ENCODE peak calls at places on chromosomes 3 and 15, in nine cellular contexts. B is IMR-90; M is retinal pigment epithelial cell; R is mammary epithelial cell; J is choroid plexus epithelial cell; O is RWPE2; G is CD8-positive, alpha-beta T cell; X is A549; U is transverse colon. A is an unnamed sample.

GRCh38 chr3:45496550-45496949 is 98.0 kb upstream of the LIMD1 start:
- DNase-seq in U (no peak), B (no peak), M (no peak), J (peak; percentile 71), X (no peak), O (no peak), R (no peak), G (no peak), A (no peak)

GRCh38 chr3:194111336-194111735 is 24.6 kb upstream of the HES1 start:
- DNase-seq in U (no peak), O (no peak), G (no peak), R (no peak), J (no peak), M (no peak), B (no peak), X (no peak), A (no peak)

GRCh38 chr15:29671308-29671981 is 150.8 kb downstream of the TJP1 start:
- DNase-seq in R (no peak), G (no peak), B (peak; percentile 36), X (peak; percentile 64), O (no peak), U (no peak), M (no peak), J (peak; percentile 74), A (no peak)

GRCh38 chr15:78306176-78306774 is 6.9 kb upstream of the SKIC8 start:
- DNase-seq in M (no peak), R (no peak), J (peak; percentile 90), O (peak; percentile 51), U (no peak), B (peak; percentile 76), X (no peak), G (no peak), A (peak; percentile 20)

GRCh38 chr3:129979891-129980290 is 5.4 kb downstream of the TRH start:
- DNase-seq in G (no peak), R (no peak), M (no peak), J (no peak), B (no peak), X (no peak), O (no peak), U (no peak), A (no peak)

GRCh38 chr3:123447749-123448502 is 964 bp downstream of the ADCY5 start:
- DNase-seq in G (peak; percentile 2), O (no peak), B (no peak), J (no peak), R (no peak), U (peak; percentile 33), M (no peak), X (no peak), A (no peak)

GRCh38 chr3:152403632-152404066 is 134.9 kb downstream of the MBNL1 start:
- DNase-seq in X (no peak), R (no peak), U (peak; percentile 48), G (no peak), J (peak; percentile 61), O (no peak), B (peak; percentile 42), M (no peak), A (peak; percentile 71)

GRCh38 chr15:92707880-92708551 is 52.4 kb upstream of the FAM174B start:
- DNase-seq in U (no peak), G (no peak), O (no peak), J (no peak), X (no peak), R (no peak), B (no peak), M (no peak), A (no peak)

GRCh38 chr3:149234671-149235245 is 13.1 kb upstream of the CP start:
- DNase-seq in B (no peak), X (no peak), R (no peak), U (no peak), M (no peak), J (no peak), G (no peak), O (no peak), A (no peak)

GRCh38 chr3:143595456-143596077 is 252.7 kb downstream of the SLC9A9 start:
- DNase-seq in U (no peak), M (no peak), G (no peak), O (no peak), R (no peak), B (no peak), J (no peak), X (no peak), A (no peak)

GRCh38 chr15:73996939-73997338 is 2.4 kb downstream of the PML start:
- DNase-seq in U (no peak), R (peak; percentile 79), M (no peak), X (no peak), G (no peak), O (no peak), J (peak; percentile 72), B (no peak), A (peak; percentile 89)
- H3K4me3 ChIP-seq in U (peak overlapping the region; percentile 9), R (peak overlapping the region; percentile 83), M (peak overlapping the region; percentile 23), X (no peak overlapping the region), G (peak overlapping the region; percentile 17), O (peak overlapping the region; percentile 52), J (peak overlapping the region; percentile 93), B (peak overlapping the region; percentile 13), A (peak overlapping the region; percentile 78)

GRCh38 chr3:48697952-48698351 is 12.2 kb upstream of the NCKIPSD start:
- DNase-seq in M (no peak), G (no peak), B (no peak), J (no peak), R (no peak), X (no peak), U (no peak), O (no peak), A (no peak)
- TF ChIP-seq CTCF in M (peak; percentile 2), G (no peak), B (peak; percentile 20), J (peak; percentile 22), R (no peak), X (no peak), U (no peak), O (peak; percentile 11), A (no peak)

GRCh38 chr15:100245855-100246254 is 95.9 kb downstream of the ADAMTS17 start:
- DNase-seq in X (no peak), B (no peak), R (no peak), O (peak; percentile 9), J (no peak), G (no peak), U (no peak), M (no peak), A (no peak)
- H3K4me3 ChIP-seq in X (no peak overlapping the region), B (no peak overlapping the region), R (no peak overlapping the region), O (no peak overlapping the region), J (no peak overlapping the region), G (no peak overlapping the region), U (no peak overlapping the region), M (no peak overlapping the region), A (no peak overlapping the region)

DNA sequence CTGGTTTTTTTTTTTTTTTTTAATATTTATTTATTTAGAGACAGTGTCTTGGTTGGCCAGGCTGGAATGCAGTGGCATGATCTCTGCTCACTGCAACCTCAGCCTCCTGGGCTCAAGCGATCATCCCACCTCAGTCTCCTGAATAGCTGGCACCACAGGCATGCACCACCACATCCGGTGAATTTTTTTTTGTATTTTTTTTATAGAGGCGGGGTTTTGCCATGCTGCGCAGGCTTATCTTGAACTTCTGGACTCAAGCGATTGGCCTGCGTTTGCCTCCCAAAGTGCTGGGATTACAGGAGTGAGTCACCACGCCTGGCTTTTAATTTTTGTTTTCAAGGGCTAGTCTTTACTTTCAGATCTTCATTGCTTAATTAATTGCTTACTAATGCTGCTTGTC is 13.1 kb downstream of the PCCB start:
- DNase-seq in X (no peak), J (no peak), R (no peak), G (no peak), B (no peak), O (no peak), U (no peak), M (no peak), A (no peak)
- TF ChIP-seq CTCF in X (no peak), J (no peak), R (no peak), G (no peak), B (no peak), O (no peak), U (no peak), M (no peak), A (no peak)

GRCh38 chr3:97972976-97973375 is 745 bp upstream of the RIOX2 start:
- DNase-seq in O (no peak), X (no peak), M (no peak), B (no peak), G (no peak), J (no peak), U (no peak), R (no peak), A (no peak)

GRCh38 chr3:97969541-97969940 is 2.7 kb downstream of the RIOX2 start:
- DNase-seq in B (no peak), J (no peak), R (no peak), X (no peak), G (no peak), U (no peak), O (no peak), M (no peak), A (no peak)

GRCh38 chr3:97971679-97972567 is at the start of gene RIOX2:
- DNase-seq in B (peak; percentile 62), O (peak; percentile 69), M (peak; percentile 19), J (peak; percentile 71), U (peak; percentile 84), R (peak; percentile 74), X (peak; percentile 64), G (peak; percentile 64), A (peak; percentile 68)

GRCh38 chr3:97970131-97970530 is 2.1 kb downstream of the RIOX2 start:
- DNase-seq in O (no peak), B (no peak), R (no peak), G (no peak), X (no peak), M (no peak), U (no peak), J (no peak), A (no peak)

GRCh38 chr3:97970929-97971460 is 1.2 kb downstream of the RIOX2 start:
- DNase-seq in O (no peak), X (no peak), G (no peak), U (no peak), B (no peak), J (no peak), M (no peak), R (no peak), A (peak; percentile 36)
- H3K4me3 ChIP-seq in O (peak overlapping the region; percentile 52), X (peak overlapping the region; percentile 64), G (peak overlapping the region; percentile 44), U (no peak overlapping the region), B (no peak overlapping the region), J (peak overlapping the region; percentile 83), M (peak overlapping the region; percentile 59), R (peak overlapping the region; percentile 51), A (peak overlapping the region; percentile 71)

GRCh38 chr15:62026707-62027565 is 33.3 kb downstream of the VPS13C start:
- DNase-seq in O (no peak), G (no peak), R (no peak), U (no peak), M (no peak), J (no peak), B (no peak), X (no peak), A (no peak)

GRCh38 chr15:62027916-62028315 is 32.3 kb downstream of the VPS13C start:
- DNase-seq in U (no peak), G (no peak), B (no peak), M (no peak), R (no peak), J (no peak), O (no peak), X (no peak), A (no peak)

GRCh38 chr15:62020576-62021160 is 39.6 kb downstream of the VPS13C start:
- DNase-seq in R (peak; percentile 23), B (peak; percentile 54), U (no peak), X (no peak), O (no peak), J (peak; percentile 27), M (no peak), G (no peak), A (no peak)

GRCh38 chr15:62021991-62022600 is 38.2 kb downstream of the VPS13C start:
- DNase-seq in B (no peak), O (no peak), X (no peak), J (peak; percentile 22), R (no peak), U (no peak), G (no peak), M (no peak), A (no peak)
- TF ChIP-seq CTCF in B (no peak), O (peak; percentile 79), X (peak; percentile 52), J (peak; percentile 55), R (peak; percentile 12), U (no peak), G (no peak), M (peak; percentile 56), A (peak; percentile 42)

A was measured in fibroblast of villous mesenchyme.